ENCODE peak calls at places on chromosomes 1 and 21, in four cellular contexts. K is HCT116, O is Panc1, H is K562. S is an unnamed sample.

GRCh38 chr1:10692401-10693021 is 103.9 kb downstream of the CASZ1 start:
- DNase-seq in H (peak), K (peak), O (peak), S (no peak)

GRCh38 chr1:154609398-154610380 is 1.7 kb upstream of the ADAR start:
- DNase-seq in O (no peak), K (peak), H (peak), S (no peak)

GRCh38 chr1:210332719-210333398 is 4.2 kb downstream of the HHAT start:
- DNase-seq in O (no peak), K (no peak), H (no peak), S (peak)

GRCh38 chr1:26162220-26162703 is 3.4 kb downstream of the FAM110D start:
- DNase-seq in K (no peak), O (no peak), H (no peak), S (no peak)

GRCh38 chr1:217948741-217949140 is 317.6 kb downstream of the SPATA17 start:
- DNase-seq in O (no peak), H (no peak), K (no peak), S (no peak)

GRCh38 chr1:233959089-233959488 is 54.6 kb downstream of the SLC35F3 start:
- DNase-seq in H (no peak), O (no peak), K (no peak), S (no peak)

GRCh38 chr21:33478858-33479678 is 706 bp downstream of the TMEM50B start:
- DNase-seq in O (no peak), H (peak), K (no peak), S (no peak)

GRCh38 chr1:156464335-156464734 is 36.2 kb downstream of the MEF2D start:
- DNase-seq in K (no peak), O (no peak), H (no peak), S (no peak)

GRCh38 chr1:42945171-42945570 is 13.5 kb downstream of the SLC2A1 start:
- DNase-seq in O (no peak), K (no peak), H (no peak), S (no peak)

GRCh38 chr1:228487336-228488106 is at the start of gene RNF187:
- DNase-seq in H (peak), K (no peak), O (no peak), S (no peak)

GRCh38 chr1:21665711-21666571 is 3.2 kb downstream of the RAP1GAP start:
- DNase-seq in H (no peak), K (no peak), O (no peak), S (no peak)

GRCh38 chr1:36208978-36209708 is 15.1 kb upstream of the THRAP3 start:
- DNase-seq in O (no peak), H (no peak), K (no peak), S (no peak)

GRCh38 chr21:41167348-41168342 is at the start of gene BACE2:
- DNase-seq in O (no peak), H (peak), K (no peak), S (no peak)

GRCh38 chr1:30781906-30782305 is 24.3 kb upstream of the LAPTM5 start:
- DNase-seq in H (no peak), O (no peak), K (no peak), S (no peak)

GRCh38 chr1:184392779-184393522 is 6.1 kb downstream of the C1orf21 start:
- DNase-seq in K (no peak), H (no peak), O (no peak), S (no peak)

GRCh38 chr1:110634455-110635281 is 28.5 kb upstream of the KCNA2 start:
- DNase-seq in K (no peak), H (no peak), O (no peak), S (peak)

GRCh38 chr1:2525896-2526823 is at the start of gene PANK4:
- DNase-seq in H (peak), O (no peak), K (peak), S (no peak)

GRCh38 chr1:32892368-32893197 is 6.3 kb downstream of the HPCA start:
- DNase-seq in H (peak), K (no peak), O (no peak), S (no peak)

GRCh38 chr1:183218981-183219621 is 33.0 kb downstream of the LAMC2 start:
- DNase-seq in K (no peak), O (no peak), H (no peak), S (no peak)

GRCh38 chr1:43207229-43207853 is 35.2 kb downstream of the CFAP57 start:
- DNase-seq in O (peak), K (peak), H (no peak), S (no peak)

GRCh38 chr1:171142081-171142450 is 43.0 kb upstream of the FMO2 start:
- DNase-seq in O (no peak), H (no peak), K (no peak), S (no peak)

GRCh38 chr1:247007511-247008405 is at the start of gene ZNF695:
- DNase-seq in O (peak), K (peak), H (peak), S (peak)

GRCh38 chr1:67576474-67576873 is 108.5 kb upstream of the GADD45A start:
- DNase-seq in K (no peak), O (no peak), H (no peak), S (no peak)

GRCh38 chr1:10608690-10609089 is 133.9 kb downstream of the PEX14 start:
- DNase-seq in O (no peak), H (no peak), K (no peak), S (no peak)

GRCh38 chr21:44057960-44058651 is 46.0 kb downstream of the TRAPPC10 start:
- DNase-seq in O (no peak), H (no peak), K (no peak), S (no peak)
- TF ChIP-seq SIN3A in O (no peak), H (no peak), K (no peak), S (no peak)

GRCh38 chr1:22752339-22752738 is 41.7 kb downstream of the EPHB2 start:
- DNase-seq in O (no peak), H (no peak), K (no peak), S (no peak)

GRCh38 chr1:22751124-22751531 is 40.5 kb downstream of the EPHB2 start:
- DNase-seq in H (no peak), O (no peak), K (no peak), S (no peak)

GRCh38 chr1:22749919-22750670 is 39.5 kb downstream of the EPHB2 start:
- DNase-seq in H (no peak), K (peak), O (peak), S (peak)

GRCh38 chr1:22749503-22749902 is 38.9 kb downstream of the EPHB2 start:
- DNase-seq in O (no peak), K (no peak), H (no peak), S (no peak)

DNA sequence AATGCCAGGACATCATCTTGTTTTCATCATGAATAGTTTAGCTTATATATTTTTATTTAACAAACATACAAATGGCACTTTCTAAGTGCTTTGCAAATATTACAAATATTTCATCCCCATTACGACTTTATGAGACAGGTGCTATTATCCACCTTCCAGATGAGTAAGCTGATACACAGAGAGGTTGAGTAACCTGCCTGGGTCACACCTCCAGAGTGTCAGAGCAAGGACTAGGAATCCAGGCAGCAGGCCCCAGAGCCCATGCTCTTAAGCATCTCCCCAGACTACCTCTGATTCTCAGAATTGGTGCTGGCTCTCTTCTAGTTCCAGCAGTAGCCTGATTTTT is 40.0 kb downstream of the EPHB2 start:
- DNase-seq in K (no peak), O (no peak), H (no peak), S (no peak)
- TF ChIP-seq SIN3A in K (peak), O (no peak), H (no peak), S (no peak)

DNA sequence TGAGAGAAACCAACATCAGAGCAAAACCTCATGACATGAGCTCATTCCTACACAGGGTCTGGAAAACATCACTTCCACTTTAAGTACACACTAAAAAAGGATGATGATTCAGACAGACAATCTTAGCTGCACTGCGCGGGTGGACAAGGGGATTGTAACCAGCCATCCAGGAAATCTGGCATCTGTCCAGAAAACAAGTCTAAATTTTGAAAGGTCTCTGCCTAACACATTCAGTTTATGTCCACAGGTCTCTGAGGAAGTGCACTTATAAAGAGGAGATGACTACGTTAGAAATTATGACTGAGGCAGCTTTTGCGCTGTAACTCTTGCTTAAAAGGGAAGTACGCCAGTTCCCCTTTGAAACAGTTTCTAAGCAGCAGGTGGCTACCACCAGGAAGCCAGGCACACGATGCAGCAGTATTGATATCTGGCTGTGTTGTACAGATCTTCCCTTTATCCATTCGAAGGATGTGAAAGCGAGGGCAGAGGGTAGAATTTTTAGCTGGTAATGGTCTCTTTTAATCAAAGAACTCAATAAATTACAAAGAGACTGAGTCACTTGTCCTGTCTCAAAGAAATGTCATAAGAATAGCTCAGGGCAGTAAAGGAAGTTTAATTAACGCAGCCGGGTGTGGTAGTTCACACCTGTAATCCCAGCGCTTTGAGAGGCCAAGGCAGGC is 128.0 kb downstream of the SETD4 start:
- DNase-seq in H (no peak), O (no peak), K (peak), S (peak)
- TF ChIP-seq SIN3A in H (no peak), O (no peak), K (no peak), S (no peak)

DNA sequence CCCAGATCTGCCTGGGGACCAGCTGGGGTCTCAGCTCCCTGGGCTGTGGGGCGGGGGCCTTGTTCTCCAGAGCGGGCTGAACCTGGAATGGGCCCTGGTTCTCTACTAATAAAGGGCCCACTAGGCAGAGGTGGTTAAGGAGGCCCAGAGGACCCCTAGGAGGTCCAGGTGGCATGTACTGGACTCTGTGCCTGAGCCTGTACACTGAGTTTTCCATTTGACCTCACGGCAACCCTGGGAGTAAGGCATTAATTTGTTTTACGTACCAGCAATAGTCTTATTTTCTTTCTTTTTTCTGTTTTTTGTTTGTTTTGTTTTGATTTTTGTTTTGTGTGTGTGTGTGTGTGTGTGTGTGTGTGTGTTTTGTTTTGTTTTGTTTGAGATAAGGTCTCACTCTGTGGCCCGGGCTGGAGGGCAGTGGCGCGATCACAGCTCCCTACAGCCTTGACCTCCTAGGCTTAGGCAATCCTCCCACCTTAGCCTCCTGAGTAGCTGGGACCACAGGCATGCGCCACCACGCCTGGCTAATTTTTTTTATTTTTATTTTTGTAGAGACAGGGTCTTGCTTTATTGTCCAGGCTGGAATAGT is 19.6 kb upstream of the FAM131C start:
- DNase-seq in H (no peak), K (no peak), O (no peak), S (no peak)
- TF ChIP-seq SIN3A in H (no peak), K (no peak), O (no peak), S (no peak)

GRCh38 chr21:39847877-39848276 is 19.4 kb upstream of the PCP4 start:
- DNase-seq in K (no peak), H (no peak), O (no peak), S (no peak)
- TF ChIP-seq SIN3A in K (no peak), H (no peak), O (no peak), S (no peak)